ENCODE peak calls at places on chromosomes 11 and 22, in seven cellular contexts. D is mesothelial cell of epicardium, A is LoVo, O is T-helper 2 cell, I is substantia nigra, F is head of caudate nucleus, U is KG1. P is an unnamed sample.

GRCh38 chr22:45903355-45904149 is 73.4 kb downstream of the WNT7B start:
- DNase-seq in A (no peak), D (no peak), O (no peak), U (no peak), F (no peak), I (no peak), P (peak)

GRCh38 chr11:9574556-9574805 is 1.0 kb downstream of the WEE1 start:
- DNase-seq in A (no peak), O (no peak), F (no peak), D (no peak), U (no peak), I (no peak), P (no peak)

GRCh38 chr11:66064571-66064970 is 5.5 kb upstream of the PACS1 start:
- DNase-seq in D (no peak), U (no peak), I (no peak), O (no peak), F (no peak), A (no peak), P (no peak)

GRCh38 chr11:34051349-34052035 is at the start of gene CAPRIN1:
- DNase-seq in F (peak), A (peak), I (peak), O (peak), D (peak), U (peak), P (peak)

GRCh38 chr11:74084796-74085541 is 76.1 kb upstream of the UCP3 start:
- DNase-seq in D (no peak), U (no peak), I (no peak), F (no peak), O (no peak), A (no peak), P (peak)

GRCh38 chr22:26321469-26321913 is 107.6 kb upstream of the ASPHD2 start:
- DNase-seq in A (no peak), F (no peak), O (no peak), U (no peak), I (no peak), D (no peak), P (no peak)

GRCh38 chr11:67504023-67504949 is 877 bp downstream of the PITPNM1 start:
- DNase-seq in F (no peak), O (peak), D (peak), A (peak), U (no peak), I (no peak), P (no peak)

GRCh38 chr11:46119053-46119351 is 2.3 kb downstream of the PHF21A start:
- DNase-seq in F (no peak), I (no peak), O (no peak), A (no peak), D (no peak), U (no peak), P (no peak)

GRCh38 chr11:14499178-14499559 is 442 bp downstream of the COPB1 start:
- DNase-seq in D (peak), O (peak), F (no peak), A (peak), I (no peak), U (no peak), P (no peak)

GRCh38 chr22:40237241-40237640 is 59.5 kb downstream of the TNRC6B start:
- DNase-seq in U (no peak), A (no peak), D (no peak), I (no peak), F (no peak), O (no peak), P (no peak)

GRCh38 chr11:65645710-65646109 is 7.8 kb downstream of the SIPA1 start:
- DNase-seq in D (no peak), I (no peak), O (no peak), F (no peak), A (no peak), U (no peak), P (no peak)

GRCh38 chr22:50326959-50327710 is at the start of gene DENND6B:
- DNase-seq in O (peak), A (peak), F (peak), I (peak), U (peak), D (peak), P (peak)

P was measured in PC-9.